ENCODE peak calls at places on chromosome X, in five cellular contexts. F is tibial nerve, M is endothelial cell, C is fibroblast of mammary gland, B is left lung. Y is an unnamed sample.

GRCh38 chrX:107659768-107660167 is 31.5 kb downstream of the PRPS1 start:
- DNase-seq in F (no peak), M (peak), C (peak), B (no peak), Y (no peak)

GRCh38 chrX:37685452-37686347 is at the start of gene XK:
- DNase-seq in F (no peak), M (peak), C (peak), B (peak), Y (peak)

GRCh38 chrX:71998836-71999509 is 88.3 kb downstream of the NHSL2 start:
- DNase-seq in F (no peak), M (peak), C (peak), B (no peak), Y (peak)

GRCh38 chrX:39766085-39766726 is 331.6 kb downstream of the BCOR start:
- DNase-seq in F (no peak), M (no peak), C (no peak), B (no peak), Y (no peak)

GRCh38 chrX:110987292-110987691 is 108.7 kb upstream of the PAK3 start:
- DNase-seq in F (no peak), M (peak), C (no peak), B (no peak), Y (no peak)

GRCh38 chrX:74797338-74797887 is 127.8 kb downstream of the NEXMIF start:
- DNase-seq in F (no peak), M (no peak), C (no peak), B (no peak), Y (no peak)

GRCh38 chrX:14896273-14896672 is 23.1 kb downstream of the MOSPD2 start:
- DNase-seq in F (no peak), M (no peak), C (no peak), B (no peak), Y (no peak)

GRCh38 chrX:123779908-123780396 is 47.1 kb upstream of the THOC2 start:
- DNase-seq in F (no peak), M (no peak), C (no peak), B (no peak), Y (no peak)

GRCh38 chrX:123860506-123860840 is 620 bp downstream of the XIAP start:
- DNase-seq in F (no peak), M (no peak), C (no peak), B (no peak), Y (no peak)

GRCh38 chrX:70454441-70455365 is 10.1 kb downstream of the DLG3 start:
- DNase-seq in F (peak), M (peak), C (peak), B (peak), Y (peak)

GRCh38 chrX:15298201-15298600 is 17.2 kb downstream of the ASB11 start:
- DNase-seq in F (no peak), M (no peak), C (no peak), B (no peak), Y (no peak)

GRCh38 chrX:15319075-15319474 is 3.6 kb upstream of the ASB11 start:
- DNase-seq in F (no peak), M (no peak), C (no peak), B (no peak), Y (no peak)

GRCh38 chrX:154502989-154503388 is 12.6 kb upstream of the SLC10A3 start:
- DNase-seq in F (no peak), M (no peak), C (no peak), B (no peak), Y (no peak)
- TF ChIP-seq CTCF in F (no peak), M (no peak), C (no peak), B (no peak), Y (no peak)

GRCh38 chrX:132488819-132489255 is at the start of gene MBNL3:
- DNase-seq in F (no peak), M (peak), C (peak), B (peak), Y (no peak)
- TF ChIP-seq CTCF in F (no peak), M (no peak), C (no peak), B (no peak), Y (no peak)

GRCh38 chrX:102957751-102958150 is 20.7 kb downstream of the RAB40AL start:
- DNase-seq in F (no peak), M (no peak), C (no peak), B (no peak), Y (no peak)
- TF ChIP-seq CTCF in F (no peak), M (no peak), C (no peak), B (no peak), Y (no peak)

DNA sequence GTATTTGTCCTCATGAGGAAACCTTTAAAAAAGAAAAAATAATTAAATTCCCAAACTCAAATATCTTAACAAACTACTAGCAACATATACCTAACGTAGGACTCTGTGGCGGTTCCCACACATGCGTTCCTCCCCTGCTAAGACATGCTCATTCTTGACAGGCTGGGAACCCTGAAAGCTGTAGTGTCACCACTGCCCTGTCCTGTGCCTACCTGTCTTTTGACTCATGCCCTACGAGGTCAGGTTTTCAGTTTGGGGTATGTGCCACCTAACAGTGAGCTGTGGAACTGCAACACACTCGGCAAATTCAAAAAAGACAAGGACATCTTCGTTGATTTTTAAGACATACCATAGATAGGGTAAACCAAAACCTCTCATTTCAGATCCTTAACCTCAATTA is 17.8 kb downstream of the IDS start:
- DNase-seq in F (no peak), M (no peak), C (no peak), B (no peak), Y (no peak)
- TF ChIP-seq CTCF in F (no peak), M (no peak), C (peak), B (no peak), Y (peak)

DNA sequence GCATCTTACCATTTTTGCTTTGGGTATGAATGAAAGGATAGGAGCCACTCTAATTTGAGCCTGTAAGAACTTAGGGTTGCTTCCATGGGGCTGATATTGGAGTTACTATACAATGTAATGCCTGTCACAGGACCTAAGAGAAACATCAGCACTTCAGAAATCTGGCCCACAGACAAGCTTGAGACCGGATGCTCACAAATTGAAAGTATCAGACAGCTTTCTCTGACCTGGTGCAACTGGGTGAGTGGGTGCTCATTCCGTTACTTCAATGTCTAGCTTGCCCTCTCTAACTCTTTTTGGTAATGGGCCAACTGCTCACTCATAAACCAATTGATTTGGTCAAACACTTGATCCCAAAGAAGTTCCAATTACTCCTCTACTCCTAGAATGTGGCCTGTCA is 62.1 kb downstream of the GPC4 start:
- DNase-seq in F (no peak), M (no peak), C (no peak), B (no peak), Y (no peak)
- TF ChIP-seq CTCF in F (no peak), M (no peak), C (no peak), B (no peak), Y (no peak)

DNA sequence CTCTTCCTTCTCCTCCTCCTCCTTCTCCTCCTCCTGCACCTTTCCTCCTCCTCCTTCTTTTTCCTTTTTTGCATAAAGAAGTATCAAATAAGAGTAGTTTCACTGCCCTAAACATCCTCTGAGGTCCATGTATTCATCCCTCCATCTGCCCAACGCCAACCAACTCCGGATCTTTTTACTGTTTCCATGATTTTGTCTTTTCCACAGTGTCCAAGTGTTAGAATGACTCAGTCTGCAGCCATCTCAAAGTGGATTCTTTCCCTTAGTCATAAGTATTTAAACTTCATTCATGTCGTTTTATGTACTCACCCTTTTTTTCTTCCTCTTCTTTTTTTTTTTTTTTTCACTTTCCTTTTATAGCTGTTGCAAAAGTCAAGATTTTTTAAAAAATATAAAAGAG is 12.9 kb downstream of the CSF2RA start:
- DNase-seq in F (no peak), M (no peak), C (peak), B (no peak), Y (no peak)
- TF ChIP-seq CTCF in F (no peak), M (no peak), C (no peak), B (no peak), Y (no peak)

GRCh38 chrX:34365482-34365881 is 233.4 kb upstream of the FAM47A start:
- DNase-seq in F (no peak), M (peak), C (peak), B (no peak), Y (peak)
- TF ChIP-seq CTCF in F (no peak), M (no peak), C (peak), B (no peak), Y (peak)

GRCh38 chrX:120512627-120513026 is 43.5 kb upstream of the LAMP2 start:
- DNase-seq in F (no peak), M (no peak), C (no peak), B (no peak), Y (no peak)

GRCh38 chrX:120517936-120518335 is 42.8 kb downstream of the CUL4B start:
- DNase-seq in F (no peak), M (no peak), C (peak), B (no peak), Y (no peak)

GRCh38 chrX:120512222-120512621 is 43.1 kb upstream of the LAMP2 start:
- DNase-seq in F (no peak), M (no peak), C (no peak), B (no peak), Y (no peak)

GRCh38 chrX:120514236-120514635 is 45.1 kb upstream of the LAMP2 start:
- DNase-seq in F (no peak), M (peak), C (peak), B (no peak), Y (no peak)
- TF ChIP-seq CTCF in F (no peak), M (no peak), C (peak), B (no peak), Y (peak)

GRCh38 chrX:81412428-81412827 is 210.5 kb downstream of the SH3BGRL start:
- DNase-seq in F (no peak), M (no peak), C (no peak), B (no peak), Y (no peak)

GRCh38 chrX:81411517-81411916 is 209.6 kb downstream of the SH3BGRL start:
- DNase-seq in F (no peak), M (no peak), C (no peak), B (no peak), Y (no peak)

GRCh38 chrX:81414630-81415029 is 212.7 kb downstream of the SH3BGRL start:
- DNase-seq in F (no peak), M (no peak), C (peak), B (no peak), Y (no peak)
- TF ChIP-seq CTCF in F (peak), M (no peak), C (no peak), B (no peak), Y (no peak)

DNA sequence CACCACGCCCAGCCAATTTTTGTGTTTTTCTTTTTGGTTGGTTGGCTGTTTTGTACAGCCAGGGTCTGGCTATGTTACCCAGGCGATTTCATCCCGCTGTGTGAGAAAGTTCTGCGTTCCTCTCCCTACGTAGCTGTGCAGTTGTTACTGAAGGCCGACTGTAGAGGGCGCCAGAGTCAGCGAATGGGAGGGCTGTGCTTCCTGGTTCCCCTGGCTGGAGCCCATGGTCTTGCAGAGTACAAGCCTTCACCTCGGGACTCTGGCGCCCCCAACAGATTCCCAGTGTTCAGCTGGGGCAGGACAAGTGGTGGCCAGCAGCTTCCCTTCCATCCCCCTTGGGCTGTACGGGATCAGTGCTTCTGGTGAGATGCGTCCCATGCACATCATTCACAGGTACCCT is 5.6 kb upstream of the CT45A1 start:
- DNase-seq in F (no peak), M (peak), C (peak), B (no peak), Y (peak)
- TF ChIP-seq CTCF in F (no peak), M (peak), C (no peak), B (no peak), Y (peak)

Y was measured in neural crest cell.